ENCODE peak calls at places on chromosome 3, in ten cellular contexts. I is EL; Q is SK-N-DZ; T is activated naive CD4-positive, alpha-beta T cell; V is MG63; H is iPS-NIHi11; K is fibroblast of the conjunctiva; D is retina; N is activated T-cell treated with anti-CD3 and anti-CD28 coated beads for 1 hour; R is GM12892. E is an unnamed sample.

GRCh38 chr3:15892828-15893227 is 95.0 kb upstream of the ANKRD28 start:
- DNase-seq in I (peak; percentile 17), Q (no peak), T (no peak), V (peak; percentile 34), H (no peak), K (no peak), D (no peak), N (no peak), R (no peak), E (no peak)

GRCh38 chr3:158456114-158456513 is 114.9 kb upstream of the MLF1 start:
- DNase-seq in I (no peak), Q (no peak), T (no peak), V (no peak), H (no peak), K (no peak), D (no peak), N (no peak), R (no peak), E (no peak)

GRCh38 chr3:149215474-149215873 is 6.2 kb downstream of the CP start:
- DNase-seq in I (no peak), Q (no peak), T (no peak), V (no peak), H (no peak), K (no peak), D (peak; percentile 40), N (no peak), R (no peak), E (no peak)

GRCh38 chr3:169812844-169813677 is at the start of the genes LRRC34 and LRRIQ4:
- DNase-seq in I (peak; percentile 86), Q (peak; percentile 95), T (peak; percentile 44), V (peak; percentile 86), H (peak; percentile 63), K (peak; percentile 69), D (no peak), N (peak; percentile 58), R (peak; percentile 52), E (no peak)

GRCh38 chr3:16130066-16130465 is 44.4 kb upstream of the GALNT15 start:
- DNase-seq in I (peak; percentile 82), Q (no peak), T (no peak), V (peak; percentile 38), H (no peak), K (peak; percentile 83), D (no peak), N (no peak), R (no peak), E (no peak)

GRCh38 chr3:115113367-115113766 is 33.7 kb downstream of the ZBTB20 start:
- DNase-seq in I (peak; percentile 4), Q (no peak), T (no peak), V (peak; percentile 6), H (peak; percentile 4), K (no peak), D (no peak), N (no peak), R (no peak), E (no peak)

GRCh38 chr3:38960953-38961622 is 90.7 kb downstream of the SCN11A start:
- DNase-seq in I (peak; percentile 54), Q (peak; percentile 55), T (no peak), V (peak; percentile 35), H (peak; percentile 73), K (peak; percentile 18), D (no peak), N (peak; percentile 8), R (peak; percentile 13), E (no peak)

GRCh38 chr3:185824051-185824466 is 783 bp downstream of the IGF2BP2 start:
- DNase-seq in I (no peak), Q (peak; percentile 29), T (no peak), V (peak; percentile 36), H (peak; percentile 47), K (no peak), D (peak; percentile 78), N (no peak), R (peak; percentile 20), E (no peak)

GRCh38 chr3:171654809-171655208 is 155.5 kb downstream of the PLD1 start:
- DNase-seq in I (peak; percentile 28), Q (no peak), T (no peak), V (peak; percentile 90), H (peak; percentile 35), K (peak; percentile 61), D (no peak), N (no peak), R (no peak), E (no peak)

GRCh38 chr3:162491957-162492356 is 995.3 kb downstream of the OTOL1 start:
- DNase-seq in I (peak; percentile 43), Q (peak; percentile 45), T (no peak), V (no peak), H (no peak), K (no peak), D (no peak), N (no peak), R (no peak), E (no peak)

GRCh38 chr3:27544372-27544865 is 60.2 kb upstream of the SLC4A7 start:
- DNase-seq in I (peak; percentile 83), Q (no peak), T (no peak), V (no peak), H (no peak), K (peak; percentile 75), D (no peak), N (no peak), R (no peak), E (no peak)

GRCh38 chr3:120039642-120040610 is 54.3 kb downstream of the GSK3B start:
- DNase-seq in I (no peak), Q (no peak), T (no peak), V (no peak), H (no peak), K (no peak), D (no peak), N (no peak), R (no peak), E (no peak)

GRCh38 chr3:31692714-31693113 is 160.0 kb downstream of the STT3B start:
- DNase-seq in I (no peak), Q (no peak), T (no peak), V (no peak), H (no peak), K (no peak), D (no peak), N (no peak), R (no peak), E (no peak)

GRCh38 chr3:197793246-197793645 is 2.2 kb downstream of the LRCH3 start:
- DNase-seq in I (peak; percentile 58), Q (no peak), T (no peak), V (no peak), H (no peak), K (no peak), D (no peak), N (no peak), R (no peak), E (no peak)

GRCh38 chr3:171994646-171995441 is 44.5 kb upstream of the FNDC3B start:
- DNase-seq in I (peak; percentile 91), Q (no peak), T (no peak), V (peak; percentile 57), H (no peak), K (peak; percentile 72), D (no peak), N (no peak), R (no peak), E (no peak)

GRCh38 chr3:185932213-185932612 is 5.6 kb downstream of the TRA2B start:
- DNase-seq in I (no peak), Q (no peak), T (no peak), V (no peak), H (no peak), K (no peak), D (no peak), N (no peak), R (no peak), E (no peak)

GRCh38 chr3:58102976-58103447 is 94.8 kb downstream of the FLNB start:
- DNase-seq in I (no peak), Q (no peak), T (no peak), V (no peak), H (no peak), K (no peak), D (no peak), N (no peak), R (no peak), E (no peak)

GRCh38 chr3:57545636-57546268 is 1.6 kb upstream of the DNAH12 start:
- DNase-seq in I (no peak), Q (no peak), T (no peak), V (no peak), H (no peak), K (no peak), D (peak; percentile 8), N (no peak), R (no peak), E (no peak)

GRCh38 chr3:123297627-123297899 is 95.8 kb downstream of the SEC22A start:
- DNase-seq in I (no peak), Q (no peak), T (no peak), V (no peak), H (peak; percentile 82), K (no peak), D (no peak), N (no peak), R (no peak), E (no peak)

GRCh38 chr3:31710123-31710841 is 177.6 kb downstream of the STT3B start:
- DNase-seq in I (no peak), Q (no peak), T (no peak), V (no peak), H (no peak), K (no peak), D (no peak), N (no peak), R (no peak), E (no peak)

GRCh38 chr3:23612296-23612891 is 193.4 kb upstream of the UBE2E1 start:
- DNase-seq in I (peak; percentile 74), Q (peak; percentile 73), T (no peak), V (no peak), H (no peak), K (no peak), D (no peak), N (no peak), R (no peak), E (no peak)

GRCh38 chr3:89113887-89114840 is 6.7 kb downstream of the EPHA3 start:
- DNase-seq in I (peak; percentile 31), Q (peak; percentile 51), T (no peak), V (peak; percentile 75), H (peak; percentile 71), K (peak; percentile 9), D (peak; percentile 95), N (no peak), R (no peak), E (no peak)

GRCh38 chr3:13288732-13289718 is 131.1 kb downstream of the NUP210 start:
- DNase-seq in I (no peak), Q (no peak), T (no peak), V (peak; percentile 9), H (no peak), K (no peak), D (no peak), N (no peak), R (no peak), E (no peak)

GRCh38 chr3:39990532-39990931 is 181.1 kb downstream of the MYRIP start:
- DNase-seq in I (peak; percentile 68), Q (peak; percentile 36), T (no peak), V (peak; percentile 3), H (peak; percentile 86), K (peak; percentile 38), D (no peak), N (no peak), R (no peak), E (peak; percentile 14)

GRCh38 chr3:138034918-138035317 is 25.0 kb downstream of the CLDN18 start:
- DNase-seq in I (no peak), Q (no peak), T (no peak), V (no peak), H (no peak), K (no peak), D (no peak), N (no peak), R (no peak), E (no peak)

GRCh38 chr3:134647902-134648760 is 2.7 kb downstream of the KY start:
- DNase-seq in I (no peak), Q (no peak), T (no peak), V (no peak), H (no peak), K (no peak), D (no peak), N (no peak), R (no peak), E (no peak)

GRCh38 chr3:194785315-194785714 is 99.6 kb downstream of the FAM43A start:
- DNase-seq in I (no peak), Q (no peak), T (no peak), V (no peak), H (no peak), K (no peak), D (no peak), N (no peak), R (no peak), E (no peak)

GRCh38 chr3:38562467-38562925 is 66.4 kb downstream of the EXOG start:
- DNase-seq in I (no peak), Q (no peak), T (no peak), V (no peak), H (no peak), K (no peak), D (no peak), N (no peak), R (no peak), E (no peak)